ENCODE peak calls at places on chromosomes 3 and 15, in eight cellular contexts. D is uterus, Q is K562, T is WERI-Rb-1, W is hepatocyte, P is GM23248, N is psoas muscle, G is BJ. V is an unnamed sample.

GRCh38 chr3:73839032-73839431 is 214.3 kb upstream of the PDZRN3 start:
- DNase-seq in D (no peak), Q (no peak), T (no peak), W (no peak), P (no peak), N (no peak), G (no peak), V (no peak)

GRCh38 chr3:100710355-100711198 is 1.3 kb downstream of the TFG start:
- DNase-seq in D (no peak), Q (peak; percentile 45), T (peak; percentile 53), W (peak; percentile 81), P (peak; percentile 95), N (no peak), G (no peak), V (peak; percentile 72)

GRCh38 chr3:64361962-64362735 is 136.9 kb upstream of the PRICKLE2 start:
- DNase-seq in D (no peak), Q (no peak), T (peak; percentile 82), W (no peak), P (peak; percentile 55), N (no peak), G (no peak), V (no peak)

GRCh38 chr3:149120051-149120972 is 9.1 kb upstream of the HPS3 start:
- DNase-seq in D (no peak), Q (no peak), T (no peak), W (peak; percentile 66), P (peak; percentile 78), N (no peak), G (peak; percentile 26), V (peak; percentile 90)

GRCh38 chr3:189267981-189268613 is 96.3 kb downstream of the TPRG1 start:
- DNase-seq in D (no peak), Q (no peak), T (no peak), W (no peak), P (peak; percentile 57), N (no peak), G (no peak), V (no peak)

GRCh38 chr3:16482770-16483531 is 30.5 kb downstream of the RFTN1 start:
- DNase-seq in D (no peak), Q (no peak), T (no peak), W (peak; percentile 40), P (no peak), N (peak; percentile 50), G (no peak), V (peak; percentile 87)

GRCh38 chr15:63998489-63998888 is 47.8 kb downstream of the DAPK2 start:
- DNase-seq in D (no peak), Q (no peak), T (no peak), W (no peak), P (peak; percentile 23), N (no peak), G (no peak), V (no peak)

GRCh38 chr3:115217678-115218451 is 70.8 kb upstream of the ZBTB20 start:
- DNase-seq in D (peak; percentile 17), Q (no peak), T (peak; percentile 40), W (peak; percentile 75), P (peak; percentile 91), N (no peak), G (peak; percentile 29), V (peak; percentile 79)

GRCh38 chr15:68484220-68484619 is 52.3 kb upstream of the ITGA11 start:
- DNase-seq in D (no peak), Q (no peak), T (no peak), W (no peak), P (no peak), N (no peak), G (no peak), V (no peak)

GRCh38 chr3:157999246-157999645 is 107.0 kb downstream of the SHOX2 start:
- DNase-seq in D (no peak), Q (no peak), T (no peak), W (no peak), P (peak; percentile 1), N (no peak), G (no peak), V (no peak)

DNA sequence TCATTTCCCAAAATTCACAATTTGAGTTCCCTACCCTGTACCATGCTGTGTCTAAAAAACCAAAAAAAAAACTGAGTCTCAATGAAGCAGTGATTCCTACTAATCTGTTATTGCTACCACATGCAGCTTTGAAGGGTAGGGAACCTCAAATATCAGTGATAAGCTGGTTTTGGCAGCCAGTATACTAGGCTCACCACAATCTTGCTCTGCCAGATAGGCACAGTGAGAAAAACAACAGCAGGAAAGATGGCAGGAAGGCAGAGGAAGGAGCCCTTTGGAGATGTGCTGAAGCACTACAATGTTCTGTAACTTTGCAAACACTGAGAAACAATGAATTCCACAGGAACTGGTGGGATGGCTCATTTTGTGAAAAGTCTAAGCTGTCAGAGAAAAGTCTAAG is 96.9 kb upstream of the UBP1 start:
- DNase-seq in D (no peak), Q (no peak), T (no peak), W (no peak), P (no peak), N (no peak), G (no peak), V (no peak)
- H3K36me3 ChIP-seq in D (no peaks in the 10 kb centered on the region), Q (peaks cover 74% of the 10 kb centered on the region), T (peaks cover 33% of the 10 kb centered on the region), W (no peaks in the 10 kb centered on the region), P (peaks cover 30% of the 10 kb centered on the region), N (peaks cover 73% of the 10 kb centered on the region), G (peaks cover 1% of the 10 kb centered on the region), V (peaks cover 47% of the 10 kb centered on the region)

DNA sequence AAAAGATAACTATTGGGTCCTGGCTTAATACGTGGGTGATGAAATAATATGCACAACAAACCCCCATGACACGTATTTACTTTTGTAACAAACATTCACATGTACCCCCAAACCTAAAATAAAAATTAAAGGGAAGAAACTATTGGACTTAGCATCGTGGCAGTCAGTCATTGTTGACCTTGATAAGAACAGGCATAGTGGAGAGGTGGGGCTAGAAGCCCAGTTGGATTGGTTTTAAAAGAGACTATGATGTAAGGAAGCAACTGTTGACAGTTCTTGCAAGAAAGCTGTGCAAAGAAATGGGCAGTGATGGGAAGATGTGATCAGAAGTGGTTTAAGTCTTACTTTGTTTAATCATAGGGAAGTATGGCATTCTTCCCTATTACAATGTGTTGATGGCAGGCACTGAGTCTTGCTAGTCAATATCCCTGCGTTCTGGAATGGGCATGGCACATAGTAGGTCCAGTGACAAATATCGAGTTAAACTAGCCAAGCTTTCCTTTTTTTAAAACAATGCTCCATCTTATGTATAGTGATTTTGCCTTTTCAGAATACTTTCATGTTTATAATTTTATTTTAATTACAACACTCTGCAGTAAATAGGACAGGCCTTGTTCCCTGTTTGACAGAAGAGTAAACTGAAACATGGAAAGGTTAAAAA is 37.9 kb downstream of the CAPN7 start:
- DNase-seq in D (no peak), Q (no peak), T (no peak), W (no peak), P (no peak), N (no peak), G (no peak), V (no peak)
- H3K36me3 ChIP-seq in D (no peaks in the 10 kb centered on the region), Q (peaks cover 89% of the 10 kb centered on the region), T (peaks cover 63% of the 10 kb centered on the region), W (peaks cover 5% of the 10 kb centered on the region), P (peaks cover 90% of the 10 kb centered on the region), N (peaks cover 100% of the 10 kb centered on the region), G (peaks cover 15% of the 10 kb centered on the region), V (peaks cover 63% of the 10 kb centered on the region)

GRCh38 chr15:78012643-78013077 is 64.9 kb downstream of the TBC1D2B start:
- DNase-seq in D (no peak), Q (no peak), T (no peak), W (peak; percentile 80), P (no peak), N (peak; percentile 78), G (no peak), V (no peak)

GRCh38 chr15:78018968-78019644 is 58.4 kb downstream of the TBC1D2B start:
- DNase-seq in D (no peak), Q (no peak), T (no peak), W (no peak), P (no peak), N (no peak), G (no peak), V (no peak)

GRCh38 chr15:78020007-78020406 is 57.5 kb downstream of the TBC1D2B start:
- DNase-seq in D (no peak), Q (no peak), T (no peak), W (no peak), P (no peak), N (no peak), G (no peak), V (no peak)

GRCh38 chr15:78018445-78018844 is 59.1 kb downstream of the TBC1D2B start:
- DNase-seq in D (no peak), Q (no peak), T (no peak), W (no peak), P (no peak), N (no peak), G (no peak), V (no peak)

DNA sequence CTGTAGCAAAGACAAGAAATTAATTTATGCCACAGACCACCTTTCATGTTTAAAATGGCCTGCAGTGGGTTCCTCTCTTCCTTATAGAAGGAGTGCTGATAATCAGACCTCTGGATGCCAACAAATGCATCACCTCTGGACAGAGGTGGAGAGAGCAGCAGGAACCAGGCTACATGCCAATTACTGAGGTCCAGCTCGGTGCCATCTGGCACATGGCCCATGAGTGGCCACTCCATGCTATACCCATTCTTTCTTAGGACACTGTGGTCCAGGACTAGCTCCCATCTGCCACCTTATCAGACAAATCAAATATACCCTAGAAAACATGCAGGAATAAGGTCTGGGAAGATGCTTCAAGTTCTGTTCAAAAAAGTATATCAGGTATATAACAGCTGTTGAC is 60.7 kb downstream of the TBC1D2B start:
- DNase-seq in D (no peak), Q (no peak), T (no peak), W (no peak), P (no peak), N (no peak), G (no peak), V (no peak)
- H3K36me3 ChIP-seq in D (no peaks in the 10 kb centered on the region), Q (peaks cover 20% of the 10 kb centered on the region), T (peaks cover 31% of the 10 kb centered on the region), W (no peaks in the 10 kb centered on the region), P (peaks cover 39% of the 10 kb centered on the region), N (peaks cover 61% of the 10 kb centered on the region), G (peaks cover 25% of the 10 kb centered on the region), V (peaks cover 6% of the 10 kb centered on the region)

GRCh38 chr15:57184502-57184901 is 191.8 kb upstream of the CGNL1 start:
- DNase-seq in D (no peak), Q (no peak), T (no peak), W (no peak), P (no peak), N (no peak), G (no peak), V (no peak)
- H3K36me3 ChIP-seq in D (no peaks in the 10 kb centered on the region), Q (peaks cover 10% of the 10 kb centered on the region), T (peaks cover 4% of the 10 kb centered on the region), W (no peaks in the 10 kb centered on the region), P (peaks cover 6% of the 10 kb centered on the region), N (no peaks in the 10 kb centered on the region), G (no peaks in the 10 kb centered on the region), V (peaks cover 10% of the 10 kb centered on the region)

DNA sequence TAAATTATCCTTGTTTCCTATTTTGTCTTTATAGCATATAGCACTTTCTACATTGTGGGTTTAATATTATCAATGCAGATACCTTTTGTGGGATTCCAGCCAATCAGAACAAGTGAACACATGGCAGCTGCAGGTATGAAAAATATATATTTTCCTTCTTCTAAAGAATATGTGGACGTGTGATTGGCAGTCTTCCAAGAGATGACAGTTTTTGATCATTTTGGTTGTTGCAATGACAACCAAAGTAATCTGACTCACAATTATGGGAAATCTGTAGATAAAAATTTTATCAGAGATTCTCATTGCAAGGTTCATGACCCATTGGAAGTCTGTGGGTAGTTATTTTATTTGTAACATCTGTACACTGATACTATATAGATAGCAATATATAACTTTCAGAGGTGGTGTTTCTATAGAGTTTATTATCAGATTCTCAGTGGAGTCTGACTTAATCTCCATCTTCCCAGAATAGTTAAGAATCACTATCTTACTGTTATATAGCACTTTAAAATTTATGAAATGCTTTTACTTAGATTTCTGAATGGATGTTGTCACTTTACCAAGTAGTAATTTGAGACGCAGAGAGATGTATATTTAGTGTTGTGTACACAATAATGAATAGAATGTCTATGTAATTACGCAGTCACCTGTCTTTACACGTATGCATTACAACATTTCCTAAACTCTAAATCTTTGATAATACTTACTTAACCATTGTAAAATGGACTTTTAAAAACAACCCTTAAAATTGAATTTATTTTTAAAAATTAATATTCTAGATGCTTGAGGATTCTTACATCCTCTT is 82.5 kb downstream of the STT3B start:
- DNase-seq in D (no peak), Q (no peak), T (no peak), W (no peak), P (no peak), N (no peak), G (no peak), V (no peak)
- H3K36me3 ChIP-seq in D (no peaks in the 10 kb centered on the region), Q (peaks cover 31% of the 10 kb centered on the region), T (peaks cover 12% of the 10 kb centered on the region), W (no peaks in the 10 kb centered on the region), P (peaks cover 1% of the 10 kb centered on the region), N (peaks cover 16% of the 10 kb centered on the region), G (no peaks in the 10 kb centered on the region), V (peaks cover 56% of the 10 kb centered on the region)

V was measured in Karpas-422.